ENCODE peak calls at places on chromosomes 3 and 15, in nine cellular contexts. A is fibroblast of mammary gland; U is CD8-positive, alpha-beta T cell; P is activated T-cell treated with anti-CD3 and anti-CD28 coated beads, Interleukin-2, amount 50 U/mL, for 1 hour; Q is Daoy; N is fibroblast of lung; O is Calu3; E is pons; R is kidney tubule cell. I is an unnamed sample.

GRCh38 chr3:53269888-53270880 is 14.4 kb upstream of the TKT start:
- DNase-seq in A (peak; percentile 96), O (peak; percentile 94), R (peak; percentile 99), Q (peak; percentile 97), E (peak; percentile 96), P (no peak), N (peak; percentile 98), U (no peak), I (peak; percentile 89)

GRCh38 chr3:196063456-196063855 is 18.4 kb downstream of the TFRC start:
- DNase-seq in A (peak; percentile 44), O (no peak), R (no peak), U (no peak), P (no peak), Q (no peak), E (no peak), N (peak; percentile 71), I (no peak)

GRCh38 chr3:181363231-181363630 is 348.5 kb upstream of the SOX2 start:
- DNase-seq in E (no peak), N (no peak), Q (no peak), U (no peak), A (no peak), R (no peak), O (no peak), P (no peak), I (no peak)

GRCh38 chr3:11514191-11514770 is 129.4 kb downstream of the VGLL4 start:
- DNase-seq in Q (peak; percentile 83), U (no peak), O (no peak), E (no peak), R (peak; percentile 77), P (no peak), N (peak; percentile 97), A (peak; percentile 91), I (no peak)

GRCh38 chr3:188929138-188929537 is 242.6 kb upstream of the TPRG1 start:
- DNase-seq in P (no peak), E (no peak), O (peak; percentile 44), R (peak; percentile 36), A (no peak), N (peak; percentile 16), U (no peak), Q (no peak), I (no peak)

GRCh38 chr3:139870000-139870675 is 64.8 kb upstream of the CLSTN2 start:
- DNase-seq in U (no peak), O (no peak), P (no peak), N (no peak), R (peak; percentile 35), A (no peak), E (no peak), Q (no peak), I (no peak)

GRCh38 chr3:46947981-46948791 is 28.4 kb downstream of the CCDC12 start:
- DNase-seq in O (peak; percentile 84), Q (peak; percentile 66), N (peak; percentile 61), E (no peak), P (peak; percentile 72), R (peak; percentile 57), A (peak; percentile 36), U (peak; percentile 67), I (peak; percentile 54)

GRCh38 chr15:57527382-57528091 is 64.2 kb upstream of the MYZAP start:
- DNase-seq in N (peak; percentile 82), O (peak; percentile 51), R (peak; percentile 85), Q (peak; percentile 72), P (peak; percentile 19), U (no peak), A (peak; percentile 93), E (peak; percentile 95), I (no peak)

GRCh38 chr15:51759557-51760070 is 8.2 kb downstream of the TMOD2 start:
- DNase-seq in A (peak; percentile 97), Q (peak; percentile 72), U (no peak), O (no peak), E (peak; percentile 69), R (peak; percentile 30), N (peak; percentile 95), P (no peak), I (peak; percentile 61)

GRCh38 chr15:78216276-78217229 is 17.8 kb downstream of the ACSBG1 start:
- DNase-seq in U (no peak), P (no peak), N (peak; percentile 18), O (peak; percentile 77), A (peak; percentile 20), R (peak; percentile 75), E (peak; percentile 82), Q (peak; percentile 85), I (peak; percentile 86)

GRCh38 chr3:195237981-195238625 is 32.9 kb downstream of the XXYLT1 start:
- DNase-seq in R (no peak), Q (no peak), N (no peak), U (no peak), P (no peak), E (no peak), O (no peak), A (no peak), I (no peak)

GRCh38 chr15:40190591-40190990 is 29.7 kb downstream of the BUB1B start:
- DNase-seq in U (no peak), P (no peak), R (peak; percentile 78), A (peak; percentile 92), N (peak; percentile 75), Q (peak; percentile 33), O (no peak), E (no peak), I (no peak)

GRCh38 chr3:112446343-112446742 is 52.9 kb downstream of the BTLA start:
- DNase-seq in E (no peak), A (peak; percentile 72), N (peak; percentile 88), R (peak; percentile 55), U (no peak), P (no peak), O (no peak), Q (no peak), I (no peak)

GRCh38 chr15:39685999-39686613 is 96.5 kb downstream of the FSIP1 start:
- DNase-seq in R (peak; percentile 57), N (peak; percentile 53), E (peak; percentile 51), O (peak; percentile 21), U (peak; percentile 6), P (no peak), A (peak; percentile 73), Q (peak; percentile 51), I (no peak)

GRCh38 chr3:45546636-45547201 is 47.8 kb upstream of the LIMD1 start:
- DNase-seq in O (no peak), U (no peak), R (no peak), N (no peak), P (peak; percentile 32), A (no peak), E (no peak), Q (no peak), I (no peak)

GRCh38 chr3:10855083-10855870 is 39.2 kb downstream of the SLC6A11 start:
- DNase-seq in E (no peak), N (no peak), Q (no peak), U (no peak), A (no peak), P (no peak), O (no peak), R (no peak), I (no peak)

GRCh38 chr3:81929697-81930096 is 168.3 kb upstream of the GBE1 start:
- DNase-seq in R (no peak), A (no peak), P (no peak), E (no peak), O (no peak), N (no peak), U (no peak), Q (no peak), I (no peak)

GRCh38 chr3:108388136-108389132 is 92.1 kb downstream of the HHLA2 start:
- DNase-seq in Q (peak; percentile 32), R (no peak), N (peak; percentile 70), E (peak; percentile 35), A (no peak), O (no peak), U (no peak), P (no peak), I (no peak)

GRCh38 chr15:34161329-34161953 is 48.5 kb downstream of the KATNBL1 start:
- DNase-seq in O (no peak), N (peak; percentile 10), U (no peak), P (no peak), A (peak; percentile 24), E (no peak), R (peak; percentile 91), Q (no peak), I (no peak)

GRCh38 chr3:133383175-133383574 is 16.7 kb upstream of the BFSP2 start:
- DNase-seq in A (no peak), Q (no peak), N (no peak), O (peak; percentile 90), R (peak; percentile 86), U (no peak), P (no peak), E (no peak), I (no peak)

GRCh38 chr15:50181206-50181982 is 602 bp upstream of the SLC27A2 start:
- DNase-seq in R (peak; percentile 27), P (no peak), U (no peak), A (no peak), Q (no peak), E (no peak), N (no peak), O (no peak), I (no peak)

GRCh38 chr3:160225181-160226025 is at the start of gene C3orf80:
- DNase-seq in A (peak; percentile 33), R (peak; percentile 52), P (peak; percentile 50), U (peak; percentile 25), E (no peak), O (peak; percentile 81), Q (peak; percentile 78), N (peak; percentile 52), I (peak; percentile 65)

GRCh38 chr3:177979684-177980083 is 556.6 kb upstream of the KCNMB2 start:
- DNase-seq in O (no peak), N (no peak), U (no peak), Q (no peak), E (no peak), R (no peak), P (no peak), A (no peak), I (no peak)

GRCh38 chr15:74399511-74400312 is 32.3 kb upstream of the CYP11A1 start:
- DNase-seq in R (peak; percentile 88), E (no peak), Q (peak; percentile 94), O (peak; percentile 70), A (peak; percentile 89), N (peak; percentile 91), P (peak; percentile 36), U (peak; percentile 35), I (no peak)

GRCh38 chr3:186514296-186515002 is 29.7 kb downstream of the CRYGS start:
- DNase-seq in E (no peak), O (peak; percentile 47), P (no peak), U (no peak), R (peak; percentile 24), Q (no peak), N (no peak), A (no peak), I (no peak)

GRCh38 chr3:140576444-140576843 is 101.4 kb upstream of the TRIM42 start:
- DNase-seq in A (no peak), E (no peak), O (no peak), P (no peak), N (no peak), R (no peak), Q (no peak), U (no peak), I (no peak)

GRCh38 chr3:105957722-105958121 is 88.9 kb upstream of the CBLB start:
- DNase-seq in P (no peak), O (no peak), U (no peak), N (peak; percentile 88), R (peak; percentile 44), Q (no peak), E (no peak), A (peak; percentile 75), I (no peak)

I was measured in left ventricle myocardium superior.